ENCODE peak calls at places on chromosomes 3 and 15, in four cellular contexts. One of them, this sample, is unnamed.

GRCh38 chr15:32956006-32956405 is 238.2 kb downstream of the GREM1 start:
- DNase-seq in T-helper 1 cell: no peak
- DNase-seq in progenitor cell of endocrine pancreas: no peak
- DNase-seq in Daoy: peak
- DNase-seq in this sample: no peak

GRCh38 chr3:177946965-177947364 is 589.3 kb upstream of the KCNMB2 start:
- DNase-seq in T-helper 1 cell: no peak
- DNase-seq in progenitor cell of endocrine pancreas: no peak
- DNase-seq in Daoy: no peak
- DNase-seq in this sample: no peak

GRCh38 chr3:118987466-118987865 is 47.2 kb downstream of the IGSF11 start:
- DNase-seq in T-helper 1 cell: no peak
- DNase-seq in progenitor cell of endocrine pancreas: no peak
- DNase-seq in Daoy: peak
- DNase-seq in this sample: no peak

GRCh38 chr3:122533480-122533879 is 18.7 kb upstream of the KPNA1 start:
- DNase-seq in T-helper 1 cell: no peak
- DNase-seq in progenitor cell of endocrine pancreas: no peak
- DNase-seq in Daoy: no peak
- DNase-seq in this sample: no peak

GRCh38 chr3:185824051-185824466 is 783 bp downstream of the IGF2BP2 start:
- DNase-seq in T-helper 1 cell: no peak
- DNase-seq in progenitor cell of endocrine pancreas: peak
- DNase-seq in Daoy: peak
- DNase-seq in this sample: peak

GRCh38 chr3:74614133-74614967 is at the start of gene CNTN3:
- DNase-seq in T-helper 1 cell: no peak
- DNase-seq in progenitor cell of endocrine pancreas: peak
- DNase-seq in Daoy: peak
- DNase-seq in this sample: peak

GRCh38 chr3:114093596-114093995 is 37.1 kb downstream of the QTRT2 start:
- DNase-seq in T-helper 1 cell: no peak
- DNase-seq in progenitor cell of endocrine pancreas: no peak
- DNase-seq in Daoy: peak
- DNase-seq in this sample: no peak

GRCh38 chr3:150391200-150391599 is 16.9 kb upstream of the TSC22D2 start:
- DNase-seq in T-helper 1 cell: no peak
- DNase-seq in progenitor cell of endocrine pancreas: no peak
- DNase-seq in Daoy: peak
- DNase-seq in this sample: no peak

GRCh38 chr15:47212222-47213010 is 504.9 kb upstream of the SEMA6D start:
- DNase-seq in T-helper 1 cell: no peak
- DNase-seq in progenitor cell of endocrine pancreas: no peak
- DNase-seq in Daoy: no peak
- DNase-seq in this sample: no peak